ENCODE peak calls at places on chromosomes 16 and 17, in five cellular contexts. Y is HS-27A, E is WTC11, H is amniotic stem cell, T is OCI-LY7. K is an unnamed sample.

GRCh38 chr17:48456584-48456983 is 26.6 kb upstream of the SKAP1 start:
- DNase-seq in H (no peak), Y (no peak), E (peak), T (no peak), K (peak)

GRCh38 chr16:77219437-77219836 is 20.2 kb downstream of the SYCE1L start:
- DNase-seq in E (no peak), T (no peak), H (no peak), Y (no peak), K (no peak)

GRCh38 chr17:3400008-3400407 is 1.8 kb upstream of the OR1E1 start:
- DNase-seq in H (no peak), T (no peak), Y (no peak), E (no peak), K (no peak)

GRCh38 chr17:77475012-77475976 is 334.5 kb downstream of the SEC14L1 start:
- DNase-seq in Y (no peak), H (no peak), T (peak), E (no peak), K (no peak)

GRCh38 chr17:61248399-61248798 is 151.2 kb upstream of the TBX2 start:
- DNase-seq in T (no peak), H (no peak), E (no peak), Y (no peak), K (no peak)

GRCh38 chr17:21362331-21362931 is 13.7 kb upstream of the KCNJ12 start:
- DNase-seq in T (no peak), Y (no peak), H (no peak), E (no peak), K (no peak)

GRCh38 chr16:24723663-24724062 is 5.8 kb upstream of the TNRC6A start:
- DNase-seq in Y (no peak), H (no peak), T (no peak), E (no peak), K (no peak)

GRCh38 chr17:21495281-21495680 is 119.1 kb downstream of the KCNJ12 start:
- DNase-seq in H (no peak), T (no peak), E (no peak), Y (no peak), K (no peak)

GRCh38 chr16:88798772-88799455 is 4.7 kb upstream of the CDT1 start:
- DNase-seq in Y (no peak), H (no peak), E (no peak), T (peak), K (no peak)

GRCh38 chr17:5788266-5788900 is 204.1 kb upstream of the NLRP1 start:
- DNase-seq in T (no peak), Y (no peak), H (peak), E (no peak), K (no peak)

GRCh38 chr17:41267711-41268110 is 2.5 kb downstream of the KRTAP9-6 start:
- DNase-seq in H (no peak), Y (no peak), E (no peak), T (no peak), K (no peak)

GRCh38 chr17:39141294-39141693 is 10.1 kb downstream of the PLXDC1 start:
- DNase-seq in H (no peak), Y (no peak), E (no peak), T (no peak), K (no peak)

GRCh38 chr17:59435238-59435637 is 103.8 kb downstream of the YPEL2 start:
- DNase-seq in Y (peak), T (no peak), H (peak), E (no peak), K (no peak)

GRCh38 chr17:28747046-28747691 is 3.4 kb downstream of the TRAF4 start:
- DNase-seq in Y (no peak), T (no peak), E (no peak), H (no peak), K (no peak)

GRCh38 chr17:55238931-55239297 is 25.8 kb upstream of the HLF start:
- DNase-seq in E (peak), Y (no peak), T (no peak), H (no peak), K (peak)

GRCh38 chr17:21462259-21462658 is 86.1 kb downstream of the KCNJ12 start:
- DNase-seq in T (no peak), H (no peak), E (no peak), Y (no peak), K (peak)

GRCh38 chr17:77837917-77838316 is 120.6 kb upstream of the TNRC6C start:
- DNase-seq in T (no peak), Y (no peak), H (no peak), E (no peak), K (no peak)

GRCh38 chr16:79466111-79466510 is 134.4 kb downstream of the MAF start:
- DNase-seq in H (no peak), Y (no peak), T (no peak), E (no peak), K (no peak)

GRCh38 chr17:80615311-80615710 is 70.7 kb downstream of the RPTOR start:
- DNase-seq in Y (no peak), H (no peak), T (no peak), E (no peak), K (no peak)

GRCh38 chr17:31373150-31374082 is 18.1 kb upstream of the RAB11FIP4 start:
- DNase-seq in Y (peak), T (peak), H (peak), E (no peak), K (peak)

GRCh38 chr17:32281011-32281451 is 15.4 kb downstream of the RHBDL3 start:
- DNase-seq in E (peak), T (no peak), H (no peak), Y (no peak), K (peak)

GRCh38 chr16:20307240-20307671 is 20.1 kb downstream of the GP2 start:
- DNase-seq in Y (no peak), E (no peak), T (no peak), H (no peak), K (no peak)

GRCh38 chr16:71709231-71709781 is 15.2 kb downstream of the PHLPP2 start:
- DNase-seq in Y (peak), E (no peak), T (no peak), H (no peak), K (no peak)

GRCh38 chr16:69848635-69849545 is 86.8 kb downstream of the WWP2 start:
- DNase-seq in H (peak), E (no peak), T (no peak), Y (peak), K (no peak)

GRCh38 chr16:6009151-6009550 is 911.6 kb upstream of the EEF2KMT start:
- DNase-seq in E (no peak), T (no peak), H (no peak), Y (no peak), K (no peak)

GRCh38 chr17:75596320-75597087 is 8.9 kb downstream of the MYO15B start:
- DNase-seq in H (no peak), T (no peak), E (no peak), Y (no peak), K (no peak)

GRCh38 chr17:15398736-15399331 is 57.4 kb upstream of the TEKT3 start:
- DNase-seq in E (no peak), T (no peak), Y (no peak), H (no peak), K (no peak)

GRCh38 chr16:49695782-49696413 is 160.0 kb downstream of the ZNF423 start:
- DNase-seq in H (no peak), T (no peak), E (no peak), Y (no peak), K (no peak)

GRCh38 chr17:77427471-77427991 is 286.8 kb downstream of the SEC14L1 start:
- DNase-seq in H (peak), T (no peak), Y (no peak), E (no peak), K (no peak)

GRCh38 chr17:36142806-36143205 is 33.6 kb downstream of the TBC1D3B start:
- DNase-seq in E (no peak), Y (no peak), T (no peak), H (no peak), K (no peak)

GRCh38 chr17:20302191-20302917 is 165.0 kb downstream of the LGALS9B start:
- DNase-seq in Y (no peak), T (no peak), H (no peak), E (no peak), K (no peak)

GRCh38 chr16:9844361-9844760 is 337.9 kb downstream of the GRIN2A start:
- DNase-seq in Y (no peak), T (no peak), H (no peak), E (no peak), K (no peak)

GRCh38 chr17:17675925-17676534 is 5.2 kb upstream of the RAI1 start:
- DNase-seq in Y (no peak), T (peak), H (no peak), E (peak), K (no peak)

GRCh38 chr16:53518550-53519416 is 15.8 kb upstream of the AKTIP start:
- DNase-seq in E (no peak), Y (no peak), H (no peak), T (peak), K (no peak)

GRCh38 chr17:82104797-82105416 is 6.9 kb upstream of the FASN start:
- DNase-seq in Y (no peak), T (no peak), E (no peak), H (no peak), K (no peak)

GRCh38 chr17:27780441-27781404 is 19.6 kb downstream of the NOS2 start:
- DNase-seq in H (no peak), T (no peak), Y (no peak), E (no peak), K (no peak)

GRCh38 chr16:87337247-87337646 is 20.1 kb upstream of the C16orf95 start:
- DNase-seq in E (no peak), Y (no peak), H (no peak), T (no peak), K (no peak)

GRCh38 chr16:53504161-53504663 is 1.2 kb upstream of the AKTIP start:
- DNase-seq in E (peak), Y (no peak), H (no peak), T (peak), K (peak)

K was measured in neural progenitor cell.